ENCODE peak calls at places on chromosomes 16 and 17, in six cellular contexts. One of them, this sample, is unnamed.

GRCh38 chr16:11112723-11113348 is 143.2 kb downstream of the SOCS1 start:
- DNase-seq in colonic mucosa: no peak
- DNase-seq in ascending aorta: no peak
- DNase-seq in MM.1S: no peak
- DNase-seq in AG04450: no peak
- DNase-seq in IMR-90: no peak
- DNase-seq in this sample: no peak

GRCh38 chr16:19138601-19139000 is 24.8 kb downstream of the ITPRIPL2 start:
- DNase-seq in colonic mucosa: peak; percentile 76
- DNase-seq in ascending aorta: no peak
- DNase-seq in MM.1S: no peak
- DNase-seq in AG04450: peak; percentile 73
- DNase-seq in IMR-90: peak; percentile 89
- DNase-seq in this sample: no peak

GRCh38 chr17:68033636-68034451 is 1.7 kb upstream of the KPNA2 start:
- DNase-seq in colonic mucosa: no peak
- DNase-seq in ascending aorta: no peak
- DNase-seq in MM.1S: no peak
- DNase-seq in AG04450: no peak
- DNase-seq in IMR-90: peak; percentile 65
- DNase-seq in this sample: no peak

GRCh38 chr17:68378202-68379149 is 78.8 kb downstream of the WIPI1 start:
- DNase-seq in colonic mucosa: peak; percentile 61
- DNase-seq in ascending aorta: peak; percentile 94
- DNase-seq in MM.1S: no peak
- DNase-seq in AG04450: peak; percentile 78
- DNase-seq in IMR-90: peak; percentile 94
- DNase-seq in this sample: no peak

GRCh38 chr16:81921415-81921814 is 89.9 kb downstream of the SDR42E1 start:
- DNase-seq in colonic mucosa: no peak
- DNase-seq in ascending aorta: no peak
- DNase-seq in MM.1S: no peak
- DNase-seq in AG04450: no peak
- DNase-seq in IMR-90: peak; percentile 36
- DNase-seq in this sample: no peak

GRCh38 chr17:73799091-73799490 is 154.8 kb upstream of the SDK2 start:
- DNase-seq in colonic mucosa: no peak
- DNase-seq in ascending aorta: no peak
- DNase-seq in MM.1S: no peak
- DNase-seq in AG04450: no peak
- DNase-seq in IMR-90: no peak
- DNase-seq in this sample: no peak

GRCh38 chr16:85422374-85423185 is 190.5 kb upstream of the GSE1 start:
- DNase-seq in colonic mucosa: peak; percentile 93
- DNase-seq in ascending aorta: no peak
- DNase-seq in MM.1S: no peak
- DNase-seq in AG04450: no peak
- DNase-seq in IMR-90: no peak
- DNase-seq in this sample: peak; percentile 1

GRCh38 chr17:78665952-78666920 is 89.0 kb upstream of the DNAH17 start:
- DNase-seq in colonic mucosa: no peak
- DNase-seq in ascending aorta: no peak
- DNase-seq in MM.1S: no peak
- DNase-seq in AG04450: no peak
- DNase-seq in IMR-90: no peak
- DNase-seq in this sample: peak; percentile 35

GRCh38 chr17:9971991-9972390 is 66.9 kb upstream of the RCVRN start:
- DNase-seq in colonic mucosa: peak; percentile 66
- DNase-seq in ascending aorta: no peak
- DNase-seq in MM.1S: no peak
- DNase-seq in AG04450: no peak
- DNase-seq in IMR-90: peak; percentile 44
- DNase-seq in this sample: no peak

GRCh38 chr17:76515291-76515949 is 14.2 kb upstream of the RHBDF2 start:
- DNase-seq in colonic mucosa: peak; percentile 62
- DNase-seq in ascending aorta: peak; percentile 69
- DNase-seq in MM.1S: peak; percentile 57
- DNase-seq in AG04450: peak; percentile 65
- DNase-seq in IMR-90: peak; percentile 97
- DNase-seq in this sample: peak; percentile 56

GRCh38 chr17:5516060-5516792 is 29.9 kb downstream of the MIS12 start:
- DNase-seq in colonic mucosa: no peak
- DNase-seq in ascending aorta: no peak
- DNase-seq in MM.1S: no peak
- DNase-seq in AG04450: peak; percentile 97
- DNase-seq in IMR-90: peak; percentile 100
- DNase-seq in this sample: no peak

GRCh38 chr17:51536627-51537026 is 276.3 kb downstream of the UTP18 start:
- DNase-seq in colonic mucosa: no peak
- DNase-seq in ascending aorta: no peak
- DNase-seq in MM.1S: no peak
- DNase-seq in AG04450: no peak
- DNase-seq in IMR-90: no peak
- DNase-seq in this sample: no peak

GRCh38 chr16:1019234-1019933 is 37.8 kb downstream of the SOX8 start:
- DNase-seq in colonic mucosa: no peak
- DNase-seq in ascending aorta: no peak
- DNase-seq in MM.1S: no peak
- DNase-seq in AG04450: no peak
- DNase-seq in IMR-90: peak; percentile 4
- DNase-seq in this sample: no peak

GRCh38 chr17:7249830-7250229 is 1.7 kb downstream of the CTDNEP1 start:
- DNase-seq in colonic mucosa: no peak
- DNase-seq in ascending aorta: no peak
- DNase-seq in MM.1S: no peak
- DNase-seq in AG04450: no peak
- DNase-seq in IMR-90: no peak
- DNase-seq in this sample: no peak

GRCh38 chr17:44324092-44324570 is 492 bp downstream of the SLC25A39 start:
- DNase-seq in colonic mucosa: no peak
- DNase-seq in ascending aorta: no peak
- DNase-seq in MM.1S: no peak
- DNase-seq in AG04450: no peak
- DNase-seq in IMR-90: no peak
- DNase-seq in this sample: no peak

GRCh38 chr16:11470676-11471415 is 115.9 kb downstream of the LITAF start:
- DNase-seq in colonic mucosa: no peak
- DNase-seq in ascending aorta: no peak
- DNase-seq in MM.1S: no peak
- DNase-seq in AG04450: no peak
- DNase-seq in IMR-90: peak; percentile 49
- DNase-seq in this sample: no peak

GRCh38 chr17:48593840-48594411 is 347 bp upstream of the HOXB5 start:
- DNase-seq in colonic mucosa: peak; percentile 72
- DNase-seq in ascending aorta: no peak
- DNase-seq in MM.1S: peak; percentile 59
- DNase-seq in AG04450: peak; percentile 93
- DNase-seq in IMR-90: peak; percentile 99
- DNase-seq in this sample: peak; percentile 85

GRCh38 chr17:49951362-49952080 is 17.5 kb upstream of the DLX4 start:
- DNase-seq in colonic mucosa: no peak
- DNase-seq in ascending aorta: no peak
- DNase-seq in MM.1S: no peak
- DNase-seq in AG04450: no peak
- DNase-seq in IMR-90: no peak
- DNase-seq in this sample: no peak

GRCh38 chr17:511001-511690 is 158.5 kb upstream of the RPH3AL start:
- DNase-seq in colonic mucosa: no peak
- DNase-seq in ascending aorta: no peak
- DNase-seq in MM.1S: no peak
- DNase-seq in AG04450: peak; percentile 43
- DNase-seq in IMR-90: peak; percentile 82
- DNase-seq in this sample: no peak

GRCh38 chr17:57257911-57258885 is 1.9 kb downstream of the MSI2 start:
- DNase-seq in colonic mucosa: peak; percentile 28
- DNase-seq in ascending aorta: no peak
- DNase-seq in MM.1S: no peak
- DNase-seq in AG04450: no peak
- DNase-seq in IMR-90: no peak
- DNase-seq in this sample: no peak

GRCh38 chr17:61695779-61696337 is 104.8 kb upstream of the NACA2 start:
- DNase-seq in colonic mucosa: no peak
- DNase-seq in ascending aorta: no peak
- DNase-seq in MM.1S: no peak
- DNase-seq in AG04450: no peak
- DNase-seq in IMR-90: no peak
- DNase-seq in this sample: no peak

GRCh38 chr17:6729531-6729930 is 16.4 kb upstream of the SLC13A5 start:
- DNase-seq in colonic mucosa: no peak
- DNase-seq in ascending aorta: no peak
- DNase-seq in MM.1S: no peak
- DNase-seq in AG04450: no peak
- DNase-seq in IMR-90: no peak
- DNase-seq in this sample: no peak

GRCh38 chr17:49223517-49224197 is 6.9 kb downstream of the PHOSPHO1 start:
- DNase-seq in colonic mucosa: peak; percentile 79
- DNase-seq in ascending aorta: no peak
- DNase-seq in MM.1S: peak; percentile 42
- DNase-seq in AG04450: no peak
- DNase-seq in IMR-90: peak; percentile 10
- DNase-seq in this sample: peak; percentile 60

GRCh38 chr16:35410438-35410837 is 1951.0 kb downstream of the TP53TG3F start:
- DNase-seq in colonic mucosa: no peak
- DNase-seq in ascending aorta: no peak
- DNase-seq in MM.1S: no peak
- DNase-seq in AG04450: no peak
- DNase-seq in IMR-90: no peak
- DNase-seq in this sample: no peak
- H3K9me3 ChIP-seq in colonic mucosa: no peaks in the 10 kb centered on the region
- H3K9me3 ChIP-seq in ascending aorta: no peaks in the 10 kb centered on the region
- H3K9me3 ChIP-seq in MM.1S: no peaks in the 10 kb centered on the region
- H3K9me3 ChIP-seq in AG04450: peaks cover 18% of the 10 kb centered on the region
- H3K9me3 ChIP-seq in IMR-90: peaks cover 12% of the 10 kb centered on the region
- H3K9me3 ChIP-seq in this sample: no peaks in the 10 kb centered on the region

DNA sequence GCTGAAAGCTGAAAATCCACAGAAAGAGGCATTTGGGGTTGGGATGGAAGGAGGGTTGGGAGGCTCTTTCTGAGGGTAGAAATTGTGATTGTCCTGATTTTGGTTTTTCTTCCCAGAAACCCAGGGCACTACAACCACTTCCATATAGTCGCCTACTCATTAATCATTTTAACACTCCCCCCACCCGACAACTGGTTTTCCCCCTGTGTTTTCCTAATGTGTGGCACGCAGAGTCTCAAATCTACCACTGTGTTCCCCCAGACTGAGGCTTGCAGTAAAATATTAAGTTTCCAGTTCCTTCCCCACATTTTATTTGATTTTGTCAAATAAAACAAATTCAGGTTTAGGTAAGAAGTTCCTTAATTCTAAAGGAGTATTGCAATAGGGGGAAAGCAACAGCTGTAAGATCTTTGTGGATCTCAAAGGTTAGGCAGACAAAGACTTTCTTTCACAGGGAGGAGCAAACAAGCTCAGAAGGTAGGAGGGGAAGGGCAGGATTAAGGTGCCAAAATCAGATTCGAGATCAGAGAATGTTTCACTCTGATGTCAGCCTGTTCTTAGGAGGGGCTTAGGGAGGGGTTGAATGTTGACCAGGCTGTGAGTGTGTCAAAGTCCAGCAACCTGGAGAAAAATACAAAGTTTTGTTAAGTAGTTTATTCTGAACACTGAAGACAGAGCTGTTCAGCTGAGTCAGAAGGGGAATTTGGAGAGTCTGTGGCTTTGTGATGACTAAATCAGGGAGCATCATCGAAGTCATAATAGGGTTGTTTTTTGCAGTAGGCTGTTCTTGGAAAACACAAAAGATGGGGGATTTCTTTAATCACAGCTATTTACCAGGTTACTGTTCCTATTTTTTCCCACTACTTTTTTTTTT is 3.6 kb downstream of the ZNF267 start:
- DNase-seq in colonic mucosa: no peak
- DNase-seq in ascending aorta: no peak
- DNase-seq in MM.1S: peak; percentile 80
- DNase-seq in AG04450: peak; percentile 72
- DNase-seq in IMR-90: peak; percentile 96
- DNase-seq in this sample: no peak
- H3K9me3 ChIP-seq in colonic mucosa: no peaks in the 10 kb centered on the region
- H3K9me3 ChIP-seq in ascending aorta: no peaks in the 10 kb centered on the region
- H3K9me3 ChIP-seq in MM.1S: no peaks in the 10 kb centered on the region
- H3K9me3 ChIP-seq in AG04450: peaks cover 9% of the 10 kb centered on the region
- H3K9me3 ChIP-seq in IMR-90: peaks cover 2% of the 10 kb centered on the region
- H3K9me3 ChIP-seq in this sample: peaks cover 6% of the 10 kb centered on the region

GRCh38 chr16:60031751-60032150 is 1297.6 kb upstream of the GOT2 start:
- DNase-seq in colonic mucosa: no peak
- DNase-seq in ascending aorta: no peak
- DNase-seq in MM.1S: no peak
- DNase-seq in AG04450: no peak
- DNase-seq in IMR-90: no peak
- DNase-seq in this sample: no peak

GRCh38 chr16:60027351-60027750 is 1293.2 kb upstream of the GOT2 start:
- DNase-seq in colonic mucosa: no peak
- DNase-seq in ascending aorta: no peak
- DNase-seq in MM.1S: no peak
- DNase-seq in AG04450: no peak
- DNase-seq in IMR-90: no peak
- DNase-seq in this sample: no peak
- H3K9me3 ChIP-seq in colonic mucosa: no peaks in the 10 kb centered on the region
- H3K9me3 ChIP-seq in ascending aorta: no peaks in the 10 kb centered on the region
- H3K9me3 ChIP-seq in MM.1S: no peaks in the 10 kb centered on the region
- H3K9me3 ChIP-seq in AG04450: no peaks in the 10 kb centered on the region
- H3K9me3 ChIP-seq in IMR-90: no peaks in the 10 kb centered on the region
- H3K9me3 ChIP-seq in this sample: no peaks in the 10 kb centered on the region

GRCh38 chr16:3383045-3383448 is 17.8 kb downstream of the ZSCAN32 start:
- DNase-seq in colonic mucosa: no peak
- DNase-seq in ascending aorta: no peak
- DNase-seq in MM.1S: no peak
- DNase-seq in AG04450: no peak
- DNase-seq in IMR-90: no peak
- DNase-seq in this sample: no peak

GRCh38 chr16:3375680-3376079 is 20.0 kb downstream of the OR2C1 start:
- DNase-seq in colonic mucosa: no peak
- DNase-seq in ascending aorta: no peak
- DNase-seq in MM.1S: no peak
- DNase-seq in AG04450: no peak
- DNase-seq in IMR-90: no peak
- DNase-seq in this sample: no peak

DNA sequence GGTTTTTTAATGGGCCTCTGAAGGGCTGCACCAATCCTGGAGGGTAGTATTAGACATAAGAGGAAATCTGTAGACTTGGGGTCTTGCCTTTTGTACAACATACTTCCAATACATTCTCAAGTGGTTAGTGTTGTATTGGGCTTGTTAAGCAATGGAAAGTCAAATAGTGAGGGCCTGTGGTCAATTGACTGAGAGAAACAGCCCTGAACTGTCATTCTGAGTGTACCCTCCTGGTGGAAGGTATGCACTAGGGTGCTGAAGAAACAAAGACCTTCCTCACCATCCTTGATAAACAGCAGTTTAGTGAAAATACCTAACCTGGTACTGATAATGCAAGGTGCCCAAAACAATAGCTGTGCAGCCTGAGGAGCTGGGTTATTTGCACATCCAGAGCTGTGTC is 22.2 kb downstream of the OR2C1 start:
- DNase-seq in colonic mucosa: no peak
- DNase-seq in ascending aorta: no peak
- DNase-seq in MM.1S: no peak
- DNase-seq in AG04450: no peak
- DNase-seq in IMR-90: no peak
- DNase-seq in this sample: no peak
- H3K9me3 ChIP-seq in colonic mucosa: peaks cover 14% of the 10 kb centered on the region
- H3K9me3 ChIP-seq in ascending aorta: peaks cover 92% of the 10 kb centered on the region
- H3K9me3 ChIP-seq in MM.1S: no peaks in the 10 kb centered on the region
- H3K9me3 ChIP-seq in AG04450: peaks cover 52% of the 10 kb centered on the region
- H3K9me3 ChIP-seq in IMR-90: peaks cover 68% of the 10 kb centered on the region
- H3K9me3 ChIP-seq in this sample: peaks cover 23% of the 10 kb centered on the region